ENCODE peak calls at places on chromosomes 5 and 9, in five cellular contexts. K is AG04450; X is CD8-positive, alpha-beta memory T cell; T is activated naive CD4-positive, alpha-beta T cell treated with anti-CD3 and anti-CD28 coated beads, Interleukin-2, amount 10 ng/mL, durations not matched to agents 7 days and 5 days; Q is CD4-positive, alpha-beta memory T cell. Z is an unnamed sample.

GRCh38 chr5:78638423-78638822 is 10.1 kb downstream of the LHFPL2 start:
- DNase-seq in K (peak), X (no peak), T (no peak), Q (no peak), Z (no peak)

GRCh38 chr9:131546336-131547084 is 1.2 kb downstream of the PRRT1B start:
- DNase-seq in K (no peak), X (no peak), T (no peak), Q (no peak), Z (no peak)

GRCh38 chr9:136619742-136620440 is 42.8 kb upstream of the EGFL7 start:
- DNase-seq in K (no peak), X (no peak), T (no peak), Q (no peak), Z (no peak)

GRCh38 chr5:150278916-150279315 is 10.7 kb downstream of the CAMK2A start:
- DNase-seq in K (peak), X (no peak), T (no peak), Q (no peak), Z (no peak)

GRCh38 chr9:110217656-110218099 is 9.7 kb upstream of the C9orf152 start:
- DNase-seq in K (peak), X (no peak), T (no peak), Q (peak), Z (peak)

GRCh38 chr9:105647595-105648349 is 14.5 kb upstream of the TAL2 start:
- DNase-seq in K (no peak), X (no peak), T (no peak), Q (no peak), Z (no peak)

GRCh38 chr5:104513194-104513602 is 950.6 kb upstream of the NUDT12 start:
- DNase-seq in K (no peak), X (no peak), T (no peak), Q (no peak), Z (no peak)

GRCh38 chr5:32329395-32329834 is 16.7 kb upstream of the MTMR12 start:
- DNase-seq in K (no peak), X (peak), T (peak), Q (peak), Z (peak)

GRCh38 chr5:75664933-75665332 is 52.3 kb downstream of the POC5 start:
- DNase-seq in K (no peak), X (no peak), T (no peak), Q (no peak), Z (no peak)

GRCh38 chr9:124203818-124204217 is 53.9 kb upstream of the NEK6 start:
- DNase-seq in K (no peak), X (no peak), T (no peak), Q (no peak), Z (no peak)

GRCh38 chr9:35756743-35757526 is 2.9 kb upstream of the MSMP start:
- DNase-seq in K (no peak), X (peak), T (peak), Q (peak), Z (peak)

GRCh38 chr5:137836997-137837396 is 30.7 kb upstream of the MYOT start:
- DNase-seq in K (no peak), X (no peak), T (no peak), Q (no peak), Z (no peak)

GRCh38 chr5:34022131-34022705 is 14.4 kb upstream of the AMACR start:
- DNase-seq in K (no peak), X (no peak), T (peak), Q (no peak), Z (peak)

GRCh38 chr5:138508958-138509357 is 34.1 kb downstream of the ETF1 start:
- DNase-seq in K (no peak), X (no peak), T (no peak), Q (no peak), Z (no peak)